ENCODE peak calls at places on chromosomes 7 and 10, in eight cellular contexts. Y is right atrium auricular region, U is Daoy, R is anterior cingulate cortex, A is ecto neural progenitor cell, S is Caco-2, K is AG08395, B is breast epithelium. Z is an unnamed sample.

GRCh38 chr10:71323407-71323806 is 4.3 kb downstream of the SLC29A3 start:
- DNase-seq in Y (no peak), U (peak; percentile 17), R (no peak), A (no peak), S (no peak), K (peak; percentile 23), B (no peak), Z (peak; percentile 22)

GRCh38 chr10:97627731-97628130 is 5.6 kb downstream of the MORN4 start:
- DNase-seq in Y (no peak), U (no peak), R (no peak), A (no peak), S (no peak), K (no peak), B (no peak), Z (no peak)

GRCh38 chr7:135714534-135715009 is 13.4 kb downstream of the SLC13A4 start:
- DNase-seq in Y (no peak), U (peak; percentile 79), R (no peak), A (peak; percentile 81), S (peak; percentile 58), K (peak; percentile 70), B (no peak), Z (peak; percentile 58)

GRCh38 chr10:99532687-99533495 is at the start of gene NKX2-3:
- DNase-seq in Y (no peak), U (peak; percentile 75), R (no peak), A (peak; percentile 88), S (peak; percentile 88), K (no peak), B (no peak), Z (no peak)

GRCh38 chr7:35553498-35553897 is 141.4 kb downstream of the HERPUD2 start:
- DNase-seq in Y (peak; percentile 65), U (no peak), R (no peak), A (peak; percentile 23), S (no peak), K (no peak), B (no peak), Z (no peak)

GRCh38 chr10:4691301-4691700 is 134.7 kb upstream of the AKR1E2 start:
- DNase-seq in Y (no peak), U (no peak), R (no peak), A (no peak), S (no peak), K (no peak), B (no peak), Z (no peak)

GRCh38 chr7:4461511-4461910 is 220.6 kb upstream of the FOXK1 start:
- DNase-seq in Y (no peak), U (no peak), R (no peak), A (no peak), S (no peak), K (no peak), B (no peak), Z (no peak)

GRCh38 chr7:106283831-106284515 is 810 bp downstream of the NAMPT start:
- DNase-seq in Y (peak; percentile 60), U (peak; percentile 68), R (peak; percentile 16), A (peak; percentile 77), S (peak; percentile 40), K (peak; percentile 29), B (peak; percentile 52), Z (peak; percentile 12)

GRCh38 chr10:84264611-84265141 is 19.8 kb downstream of the RGR start:
- DNase-seq in Y (peak; percentile 79), U (peak; percentile 63), R (peak; percentile 70), A (peak; percentile 81), S (peak; percentile 63), K (peak; percentile 77), B (peak; percentile 77), Z (peak; percentile 71)

GRCh38 chr10:132515811-132516726 is 21.5 kb upstream of the INPP5A start:
- DNase-seq in Y (no peak), U (no peak), R (no peak), A (no peak), S (peak; percentile 27), K (no peak), B (no peak), Z (no peak)

GRCh38 chr7:90461216-90461615 is 8.2 kb upstream of the PTTG1IP2 start:
- DNase-seq in Y (no peak), U (no peak), R (no peak), A (no peak), S (no peak), K (peak; percentile 8), B (no peak), Z (no peak)

GRCh38 chr7:108014747-108015682 is 12.1 kb upstream of the LAMB1 start:
- DNase-seq in Y (no peak), U (peak; percentile 87), R (no peak), A (no peak), S (peak; percentile 61), K (no peak), B (no peak), Z (no peak)

GRCh38 chr10:86644412-86645110 is 9.8 kb upstream of the OPN4 start:
- DNase-seq in Y (no peak), U (no peak), R (no peak), A (peak; percentile 48), S (no peak), K (peak; percentile 46), B (no peak), Z (peak; percentile 37)

GRCh38 chr7:32892521-32893224 is 1.1 kb upstream of the KBTBD2 start:
- DNase-seq in Y (no peak), U (peak; percentile 75), R (peak; percentile 50), A (peak; percentile 68), S (peak; percentile 35), K (peak; percentile 12), B (peak; percentile 58), Z (peak; percentile 32)

GRCh38 chr7:117834983-117835664 is 38.1 kb downstream of the CTTNBP2 start:
- DNase-seq in Y (no peak), U (no peak), R (no peak), A (no peak), S (no peak), K (no peak), B (no peak), Z (no peak)

GRCh38 chr7:73668103-73668937 is 689 bp downstream of the VPS37D start:
- DNase-seq in Y (no peak), U (peak; percentile 41), R (no peak), A (no peak), S (no peak), K (peak; percentile 22), B (no peak), Z (no peak)

GRCh38 chr7:152459724-152460251 is 24.0 kb upstream of the KMT2C start:
- DNase-seq in Y (no peak), U (peak; percentile 56), R (no peak), A (no peak), S (no peak), K (no peak), B (no peak), Z (no peak)

GRCh38 chr7:102447311-102447710 is 13.9 kb downstream of the ORAI2 start:
- DNase-seq in Y (no peak), U (no peak), R (no peak), A (no peak), S (no peak), K (no peak), B (no peak), Z (no peak)

GRCh38 chr7:150971242-150972048 is 6.7 kb downstream of the KCNH2 start:
- DNase-seq in Y (no peak), U (no peak), R (no peak), A (peak; percentile 71), S (no peak), K (no peak), B (no peak), Z (no peak)

GRCh38 chr10:112525215-112525614 is 78.2 kb downstream of the VTI1A start:
- DNase-seq in Y (no peak), U (no peak), R (no peak), A (no peak), S (no peak), K (no peak), B (no peak), Z (no peak)

GRCh38 chr10:87913170-87913921 is 49.9 kb downstream of the PTEN start:
- DNase-seq in Y (no peak), U (no peak), R (no peak), A (no peak), S (no peak), K (no peak), B (no peak), Z (no peak)

GRCh38 chr10:15172306-15172840 is 3.9 kb upstream of the NMT2 start:
- DNase-seq in Y (no peak), U (no peak), R (no peak), A (no peak), S (no peak), K (no peak), B (no peak), Z (no peak)

GRCh38 chr7:66306243-66306642 is 101.1 kb downstream of the TPST1 start:
- DNase-seq in Y (no peak), U (no peak), R (no peak), A (no peak), S (no peak), K (no peak), B (no peak), Z (no peak)

GRCh38 chr10:59536151-59536550 is 173.5 kb downstream of the SLC16A9 start:
- DNase-seq in Y (no peak), U (peak; percentile 63), R (no peak), A (no peak), S (no peak), K (peak; percentile 87), B (no peak), Z (peak; percentile 83)

Z was measured in brain microvascular endothelial cell.